ENCODE peak calls at places on chromosomes 16 and 17, in four cellular contexts. E, B, T and P are unnamed samples.

GRCh38 chr17:39750131-39751015 is 12.6 kb downstream of the GRB7 start:
- DNase-seq in E (no peak), B (no peak), T (no peak), P (peak; percentile 93)

GRCh38 chr17:57097832-57098421 is 12.9 kb downstream of the AKAP1 start:
- DNase-seq in E (no peak), B (no peak), T (peak; percentile 73), P (no peak)

GRCh38 chr17:35786941-35787432 is 8.5 kb downstream of the MMP28 start:
- DNase-seq in E (no peak), B (no peak), T (peak; percentile 41), P (no peak)

GRCh38 chr17:41049110-41049509 is 2.0 kb upstream of the KRTAP2-1 start:
- DNase-seq in E (no peak), B (no peak), T (peak; percentile 80), P (no peak)

GRCh38 chr17:74759243-74759801 is 10.9 kb downstream of the NHERF1 start:
- DNase-seq in E (no peak), B (no peak), T (no peak), P (no peak)

GRCh38 chr17:9509236-9509813 is 66.3 kb downstream of the STX8 start:
- DNase-seq in E (no peak), B (no peak), T (no peak), P (no peak)

GRCh38 chr17:72118588-72119279 is 2.1 kb upstream of the SOX9 start:
- DNase-seq in E (peak; percentile 52), B (peak; percentile 52), T (peak; percentile 88), P (peak; percentile 72)

GRCh38 chr17:55540414-55541091 is 29.3 kb upstream of the SMIM36 start:
- DNase-seq in E (no peak), B (no peak), T (peak; percentile 89), P (no peak)

GRCh38 chr17:55067697-55068439 is 99.3 kb downstream of the STXBP4 start:
- DNase-seq in E (no peak), B (no peak), T (peak; percentile 48), P (no peak)

GRCh38 chr17:13940858-13941665 is 128.2 kb upstream of the COX10 start:
- DNase-seq in E (no peak), B (no peak), T (peak; percentile 90), P (no peak)

GRCh38 chr17:7856081-7856791 is 1.1 kb downstream of the NAA38 start:
- DNase-seq in E (peak; percentile 66), B (peak; percentile 75), T (peak; percentile 59), P (peak; percentile 66)

GRCh38 chr16:81708459-81709368 is 70.4 kb upstream of the PLCG2 start:
- DNase-seq in E (no peak), B (peak; percentile 13), T (no peak), P (peak; percentile 85)

GRCh38 chr17:76517638-76518038 is 16.4 kb upstream of the RHBDF2 start:
- DNase-seq in E (no peak), B (no peak), T (peak; percentile 17), P (no peak)

GRCh38 chr17:14125518-14126125 is 56.3 kb downstream of the COX10 start:
- DNase-seq in E (no peak), B (no peak), T (no peak), P (no peak)

GRCh38 chr17:39800540-39800939 is 62.8 kb downstream of the GRB7 start:
- DNase-seq in E (no peak), B (no peak), T (no peak), P (no peak)

GRCh38 chr16:64627288-64627687 is 494.6 kb downstream of the CDH11 start:
- DNase-seq in E (no peak), B (no peak), T (no peak), P (no peak)

GRCh38 chr17:40608061-40608581 is 39.5 kb downstream of the SMARCE1 start:
- DNase-seq in E (no peak), B (no peak), T (no peak), P (no peak)

GRCh38 chr16:78952630-78953029 is 647.9 kb downstream of the MAF start:
- DNase-seq in E (no peak), B (no peak), T (no peak), P (no peak)

GRCh38 chr16:56923481-56923880 is 8.5 kb upstream of the HERPUD1 start:
- DNase-seq in E (no peak), B (no peak), T (no peak), P (no peak)

GRCh38 chr16:67463059-67463458 is 17.9 kb downstream of the ATP6V0D1 start:
- DNase-seq in E (no peak), B (no peak), T (no peak), P (no peak)

GRCh38 chr16:1469693-1470201 is 5.1 kb downstream of the CLCN7 start:
- DNase-seq in E (no peak), B (no peak), T (no peak), P (no peak)

GRCh38 chr16:88770459-88771293 is 14.3 kb downstream of the PIEZO1 start:
- DNase-seq in E (peak; percentile 68), B (peak; percentile 61), T (peak; percentile 61), P (peak; percentile 80)

GRCh38 chr17:35809855-35810461 is 674 bp downstream of the TAF15 start:
- DNase-seq in E (no peak), B (no peak), T (no peak), P (no peak)

GRCh38 chr17:81210466-81210865 is 12.3 kb downstream of the CEP131 start:
- DNase-seq in E (no peak), B (no peak), T (no peak), P (no peak)

GRCh38 chr16:89586853-89587252 is 11.3 kb downstream of the CPNE7 start:
- DNase-seq in E (no peak), B (no peak), T (no peak), P (no peak)

GRCh38 chr16:3542601-3543373 is 34.4 kb downstream of the NLRC3 start:
- DNase-seq in E (no peak), B (no peak), T (no peak), P (no peak)

GRCh38 chr17:27430882-27431491 is 25.3 kb upstream of the KSR1 start:
- DNase-seq in E (peak; percentile 31), B (peak; percentile 28), T (peak; percentile 57), P (no peak)

GRCh38 chr17:64500923-64501765 is 4.3 kb upstream of the POLG2 start:
- DNase-seq in E (no peak), B (no peak), T (no peak), P (no peak)
- H3K36me3 ChIP-seq in E (peaks cover 36% of the 10 kb centered on the region), B (peaks cover 76% of the 10 kb centered on the region), T (peaks cover 79% of the 10 kb centered on the region), P (peaks cover 53% of the 10 kb centered on the region)

DNA sequence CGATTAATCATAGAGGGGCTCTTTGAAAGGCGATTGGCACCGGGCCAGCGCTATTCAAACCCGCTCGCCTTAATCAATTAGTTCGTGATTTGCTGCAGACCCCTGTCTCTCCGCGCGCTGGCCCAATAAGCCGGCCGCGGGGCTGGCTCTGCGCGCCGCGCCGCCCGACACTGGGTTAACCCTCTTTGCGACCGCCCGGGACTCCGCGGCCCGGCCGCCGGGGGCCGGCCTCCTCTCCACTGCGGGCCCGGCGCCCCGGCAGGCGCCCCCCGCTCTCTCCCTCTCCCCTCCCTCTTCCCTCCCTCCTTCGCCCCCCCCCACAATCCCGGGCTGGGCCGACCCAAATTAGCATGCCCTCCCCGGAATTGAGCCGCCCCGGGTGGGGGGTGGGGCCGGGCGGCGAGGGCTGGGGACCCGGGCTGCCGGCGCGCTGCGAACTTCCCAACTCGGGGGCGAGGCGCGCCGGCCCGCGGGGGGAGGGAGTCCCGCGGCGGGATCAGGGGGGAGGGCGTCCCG is 423 bp upstream of the SALL1 start:
- DNase-seq in E (no peak), B (no peak), T (no peak), P (peak; percentile 54)
- H3K4me3 ChIP-seq in E (peak overlapping the region; percentile 58), B (peak overlapping the region; percentile 66), T (no peak overlapping the region), P (peak overlapping the region; percentile 12)

GRCh38 chr17:78357177-78357586 is 2.7 kb downstream of the SOCS3 start:
- DNase-seq in E (peak; percentile 72), B (peak; percentile 58), T (peak; percentile 75), P (no peak)

GRCh38 chr17:78359936-78360370 is at the start of gene SOCS3:
- DNase-seq in E (peak; percentile 97), B (peak; percentile 95), T (peak; percentile 99), P (peak; percentile 95)

GRCh38 chr17:78359216-78359935 is 501 bp downstream of the SOCS3 start:
- DNase-seq in E (peak; percentile 58), B (peak; percentile 39), T (no peak), P (peak; percentile 57)

GRCh38 chr17:78357687-78358537 is 2.0 kb downstream of the SOCS3 start:
- DNase-seq in E (no peak), B (no peak), T (no peak), P (no peak)

GRCh38 chr17:78358538-78359215 is 1.2 kb downstream of the SOCS3 start:
- DNase-seq in E (no peak), B (no peak), T (no peak), P (no peak)
- H3K36me3 ChIP-seq in E (no peaks in the 10 kb centered on the region), B (peaks cover 31% of the 10 kb centered on the region), T (peaks cover 13% of the 10 kb centered on the region), P (no peaks in the 10 kb centered on the region)

GRCh38 chr17:79496422-79497005 is 114.3 kb downstream of the RBFOX3 start:
- DNase-seq in E (no peak), B (no peak), T (no peak), P (no peak)

GRCh38 chr17:79500738-79501533 is 109.9 kb downstream of the RBFOX3 start:
- DNase-seq in E (no peak), B (no peak), T (no peak), P (no peak)

GRCh38 chr17:79497949-79498348 is 112.9 kb downstream of the RBFOX3 start:
- DNase-seq in E (no peak), B (no peak), T (no peak), P (no peak)

GRCh38 chr17:79501910-79502309 is 108.9 kb downstream of the RBFOX3 start:
- DNase-seq in E (no peak), B (no peak), T (no peak), P (no peak)

DNA sequence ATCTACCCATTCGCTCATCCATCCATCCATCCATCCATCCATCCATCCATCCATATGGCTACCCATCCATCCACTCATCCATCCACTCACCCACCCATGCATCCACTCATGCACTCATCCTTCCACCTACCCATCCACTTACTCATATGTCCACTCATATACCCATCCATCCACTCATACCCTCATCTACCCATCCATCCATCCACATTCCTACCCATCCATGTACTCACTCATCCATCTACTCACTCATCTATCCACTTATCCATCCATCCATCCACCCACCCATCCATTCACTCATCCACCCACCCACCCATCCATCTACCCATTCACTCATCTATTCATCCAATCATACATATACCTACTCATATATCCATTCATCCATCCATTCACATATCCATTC is 112.0 kb downstream of the RBFOX3 start:
- DNase-seq in E (no peak), B (no peak), T (no peak), P (no peak)
- H3K4me3 ChIP-seq in E (no peak overlapping the region), B (no peak overlapping the region), T (no peak overlapping the region), P (no peak overlapping the region)

GRCh38 chr17:5000237-5000639 is 2.5 kb downstream of the KIF1C start:
- DNase-seq in E (peak; percentile 95), B (peak; percentile 88), T (no peak), P (peak; percentile 46)

GRCh38 chr17:4998666-4999428 is 1.1 kb downstream of the KIF1C start:
- DNase-seq in E (no peak), B (no peak), T (peak; percentile 2), P (peak; percentile 76)

GRCh38 chr17:5002121-5002788 is 4.5 kb downstream of the KIF1C start:
- DNase-seq in E (no peak), B (no peak), T (no peak), P (no peak)

GRCh38 chr17:4999429-5000093 is 1.8 kb downstream of the KIF1C start:
- DNase-seq in E (no peak), B (no peak), T (no peak), P (no peak)

GRCh38 chr17:5003214-5003867 is 5.6 kb downstream of the KIF1C start:
- DNase-seq in E (peak; percentile 76), B (no peak), T (no peak), P (no peak)
- H3K36me3 ChIP-seq in E (peaks cover 23% of the 10 kb centered on the region), B (peaks cover 74% of the 10 kb centered on the region), T (peaks cover 9% of the 10 kb centered on the region), P (peaks cover 60% of the 10 kb centered on the region)

GRCh38 chr17:68011199-68011665 is 15.0 kb upstream of the C17orf58 start:
- DNase-seq in E (peak; percentile 63), B (peak; percentile 56), T (peak; percentile 59), P (no peak)
- H3K4me3 ChIP-seq in E (no peak overlapping the region), B (no peak overlapping the region), T (peak overlapping the region; percentile 48), P (no peak overlapping the region)